ENCODE peak calls at places on chromosome 18, in eight cellular contexts. One of them, this sample, is unnamed.

GRCh38 chr18:2903006-2903405 is 56.2 kb downstream of the EMILIN2 start:
- DNase-seq in GM23248: peak; percentile 91
- DNase-seq in thoracic aorta: no peak
- DNase-seq in stimulated activated CD4-positive, alpha-beta T cell treated with anti-CD3 and anti-CD28 coated beads, TNF-alpha, amount 100 ng/mL, for 24 hours: no peak
- DNase-seq in non-pigmented ciliary epithelial cell: no peak
- DNase-seq in neural crest cell: no peak
- DNase-seq in Ammon's horn: peak; percentile 37
- DNase-seq in GM12865: no peak
- DNase-seq in this sample: no peak

GRCh38 chr18:9951022-9951859 is 37.4 kb downstream of the VAPA start:
- DNase-seq in GM23248: peak; percentile 78
- DNase-seq in thoracic aorta: no peak
- DNase-seq in stimulated activated CD4-positive, alpha-beta T cell treated with anti-CD3 and anti-CD28 coated beads, TNF-alpha, amount 100 ng/mL, for 24 hours: no peak
- DNase-seq in non-pigmented ciliary epithelial cell: peak; percentile 43
- DNase-seq in neural crest cell: no peak
- DNase-seq in Ammon's horn: peak; percentile 82
- DNase-seq in GM12865: peak; percentile 63
- DNase-seq in this sample: peak; percentile 35

GRCh38 chr18:23723121-23723520 is 33.9 kb downstream of the LAMA3 start:
- DNase-seq in GM23248: peak; percentile 42
- DNase-seq in thoracic aorta: no peak
- DNase-seq in stimulated activated CD4-positive, alpha-beta T cell treated with anti-CD3 and anti-CD28 coated beads, TNF-alpha, amount 100 ng/mL, for 24 hours: no peak
- DNase-seq in non-pigmented ciliary epithelial cell: no peak
- DNase-seq in neural crest cell: no peak
- DNase-seq in Ammon's horn: no peak
- DNase-seq in GM12865: no peak
- DNase-seq in this sample: no peak

GRCh38 chr18:13618760-13619438 is 107.5 kb downstream of the FAM210A start:
- DNase-seq in GM23248: no peak
- DNase-seq in thoracic aorta: no peak
- DNase-seq in stimulated activated CD4-positive, alpha-beta T cell treated with anti-CD3 and anti-CD28 coated beads, TNF-alpha, amount 100 ng/mL, for 24 hours: no peak
- DNase-seq in non-pigmented ciliary epithelial cell: no peak
- DNase-seq in neural crest cell: no peak
- DNase-seq in Ammon's horn: peak; percentile 7
- DNase-seq in GM12865: no peak
- DNase-seq in this sample: no peak

GRCh38 chr18:73235491-73235890 is 367.7 kb upstream of the NETO1 start:
- DNase-seq in GM23248: peak; percentile 81
- DNase-seq in thoracic aorta: no peak
- DNase-seq in stimulated activated CD4-positive, alpha-beta T cell treated with anti-CD3 and anti-CD28 coated beads, TNF-alpha, amount 100 ng/mL, for 24 hours: no peak
- DNase-seq in non-pigmented ciliary epithelial cell: peak; percentile 97
- DNase-seq in neural crest cell: no peak
- DNase-seq in Ammon's horn: peak; percentile 6
- DNase-seq in GM12865: peak; percentile 20
- DNase-seq in this sample: no peak

GRCh38 chr18:58213931-58214431 is 170.0 kb downstream of the NEDD4L start:
- DNase-seq in GM23248: peak; percentile 64
- DNase-seq in thoracic aorta: no peak
- DNase-seq in stimulated activated CD4-positive, alpha-beta T cell treated with anti-CD3 and anti-CD28 coated beads, TNF-alpha, amount 100 ng/mL, for 24 hours: no peak
- DNase-seq in non-pigmented ciliary epithelial cell: no peak
- DNase-seq in neural crest cell: no peak
- DNase-seq in Ammon's horn: no peak
- DNase-seq in GM12865: no peak
- DNase-seq in this sample: no peak

GRCh38 chr18:69757733-69758132 is 189.9 kb downstream of the CD226 start:
- DNase-seq in GM23248: peak; percentile 27
- DNase-seq in thoracic aorta: no peak
- DNase-seq in stimulated activated CD4-positive, alpha-beta T cell treated with anti-CD3 and anti-CD28 coated beads, TNF-alpha, amount 100 ng/mL, for 24 hours: no peak
- DNase-seq in non-pigmented ciliary epithelial cell: no peak
- DNase-seq in neural crest cell: no peak
- DNase-seq in Ammon's horn: peak; percentile 12
- DNase-seq in GM12865: no peak
- DNase-seq in this sample: no peak

GRCh38 chr18:60826346-60826745 is 453.8 kb upstream of the MC4R start:
- DNase-seq in GM23248: no peak
- DNase-seq in thoracic aorta: no peak
- DNase-seq in stimulated activated CD4-positive, alpha-beta T cell treated with anti-CD3 and anti-CD28 coated beads, TNF-alpha, amount 100 ng/mL, for 24 hours: no peak
- DNase-seq in non-pigmented ciliary epithelial cell: no peak
- DNase-seq in neural crest cell: no peak
- DNase-seq in Ammon's horn: no peak
- DNase-seq in GM12865: no peak
- DNase-seq in this sample: no peak

GRCh38 chr18:23504720-23505119 is 1.4 kb downstream of the RMC1 start:
- DNase-seq in GM23248: no peak
- DNase-seq in thoracic aorta: no peak
- DNase-seq in stimulated activated CD4-positive, alpha-beta T cell treated with anti-CD3 and anti-CD28 coated beads, TNF-alpha, amount 100 ng/mL, for 24 hours: no peak
- DNase-seq in non-pigmented ciliary epithelial cell: no peak
- DNase-seq in neural crest cell: no peak
- DNase-seq in Ammon's horn: no peak
- DNase-seq in GM12865: peak; percentile 82
- DNase-seq in this sample: no peak

GRCh38 chr18:14976736-14977430 is 228.9 kb downstream of the ANKRD30B start:
- DNase-seq in GM23248: peak; percentile 38
- DNase-seq in thoracic aorta: no peak
- DNase-seq in stimulated activated CD4-positive, alpha-beta T cell treated with anti-CD3 and anti-CD28 coated beads, TNF-alpha, amount 100 ng/mL, for 24 hours: no peak
- DNase-seq in non-pigmented ciliary epithelial cell: no peak
- DNase-seq in neural crest cell: no peak
- DNase-seq in Ammon's horn: no peak
- DNase-seq in GM12865: no peak
- DNase-seq in this sample: no peak

GRCh38 chr18:79643049-79643765 is 36.4 kb upstream of the CTDP1 start:
- DNase-seq in GM23248: no peak
- DNase-seq in thoracic aorta: no peak
- DNase-seq in stimulated activated CD4-positive, alpha-beta T cell treated with anti-CD3 and anti-CD28 coated beads, TNF-alpha, amount 100 ng/mL, for 24 hours: no peak
- DNase-seq in non-pigmented ciliary epithelial cell: no peak
- DNase-seq in neural crest cell: no peak
- DNase-seq in Ammon's horn: peak; percentile 24
- DNase-seq in GM12865: no peak
- DNase-seq in this sample: no peak

This sample was measured in WTC11.